ENCODE peak calls at places on chromosome 21, in five cellular contexts. P, J, X, S and D are unnamed samples.

GRCh38 chr21:17775431-17776126 is 43.6 kb downstream of the C21orf91 start:
- DNase-seq in P (no peak), J (no peak), X (no peak), S (no peak), D (no peak)

GRCh38 chr21:43005635-43006034 is 31.3 kb downstream of the PKNOX1 start:
- DNase-seq in P (no peak), J (no peak), X (no peak), S (no peak), D (no peak)

GRCh38 chr21:17451364-17451869 is 61.4 kb upstream of the CXADR start:
- DNase-seq in P (peak; percentile 11), J (peak; percentile 62), X (no peak), S (peak; percentile 89), D (no peak)

GRCh38 chr21:28771790-28772501 is 220.7 kb downstream of the LTN1 start:
- DNase-seq in P (no peak), J (no peak), X (no peak), S (peak; percentile 91), D (no peak)

GRCh38 chr21:45598666-45599065 is 44.9 kb upstream of the PCBP3 start:
- DNase-seq in P (no peak), J (no peak), X (peak; percentile 37), S (no peak), D (no peak)

GRCh38 chr21:43269461-43269860 is 100.7 kb downstream of the CRYAA start:
- DNase-seq in P (peak; percentile 36), J (no peak), X (no peak), S (no peak), D (no peak)

GRCh38 chr21:23743821-23744220 is 1863.5 kb downstream of the MRPL39 start:
- DNase-seq in P (peak; percentile 33), J (no peak), X (no peak), S (no peak), D (no peak)

GRCh38 chr21:43644609-43645008 is 14.7 kb downstream of the HSF2BP start:
- DNase-seq in P (no peak), J (peak; percentile 43), X (no peak), S (peak; percentile 67), D (no peak)

DNA sequence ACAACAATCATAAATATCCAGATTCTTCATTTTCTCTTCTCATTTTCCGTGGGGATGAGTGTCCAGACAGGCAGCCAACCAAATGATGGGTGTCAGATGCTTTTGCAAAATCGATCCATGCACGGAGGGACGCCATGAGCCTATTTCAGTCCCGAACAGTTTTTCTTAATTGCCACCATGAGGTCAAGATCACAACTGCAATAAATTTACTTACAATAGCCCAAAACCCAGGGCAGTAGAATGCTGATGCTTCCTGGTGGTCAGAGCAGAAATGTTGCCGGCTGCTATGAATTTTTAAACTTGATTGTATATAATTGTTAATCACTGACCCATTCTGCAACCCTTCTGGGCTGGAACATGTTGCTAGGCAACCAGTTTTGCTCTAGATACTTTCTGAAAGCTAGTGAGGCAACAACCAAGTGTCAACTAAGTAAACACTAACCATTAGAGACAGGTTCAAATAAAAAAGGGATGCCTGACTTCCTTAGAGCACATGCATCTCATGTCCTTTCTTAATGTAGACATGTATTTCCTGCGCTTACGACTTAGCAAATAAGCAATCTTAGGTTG is 132.6 kb upstream of the TIAM1 start:
- DNase-seq in P (no peak), J (no peak), X (no peak), S (no peak), D (no peak)
- TF ChIP-seq CTCF in P (no peak), J (no peak), X (no peak), S (no peak), D (no peak)

GRCh38 chr21:38805282-38806152 is at the start of gene ETS2:
- DNase-seq in P (peak; percentile 95), J (peak; percentile 88), X (peak; percentile 82), S (peak; percentile 92), D (peak; percentile 90)
- TF ChIP-seq POLR2A in P (peak; percentile 59), J (peak; percentile 93), X (peak; percentile 58), S (peak; percentile 98), D (peak; percentile 95)

GRCh38 chr21:35113064-35113463 is 64.0 kb upstream of the RUNX1 start:
- DNase-seq in P (peak; percentile 12), J (no peak), X (no peak), S (peak; percentile 89), D (no peak)

GRCh38 chr21:35111531-35111930 is 62.4 kb upstream of the RUNX1 start:
- DNase-seq in P (no peak), J (no peak), X (no peak), S (no peak), D (no peak)

GRCh38 chr21:35120631-35121180 is 71.6 kb upstream of the RUNX1 start:
- DNase-seq in P (no peak), J (no peak), X (no peak), S (no peak), D (no peak)

GRCh38 chr21:35116777-35117176 is 67.7 kb upstream of the RUNX1 start:
- DNase-seq in P (no peak), J (no peak), X (no peak), S (no peak), D (peak; percentile 49)
- TF ChIP-seq CTCF in P (no peak), J (no peak), X (no peak), S (no peak), D (no peak)

GRCh38 chr21:39183272-39184049 is at the start of gene PSMG1:
- DNase-seq in P (peak; percentile 95), J (peak; percentile 96), X (peak; percentile 91), S (peak; percentile 90), D (peak; percentile 88)
- TF ChIP-seq POLR2A in P (peak; percentile 89), J (peak; percentile 91), X (no peak), S (peak; percentile 90), D (peak; percentile 88)

DNA sequence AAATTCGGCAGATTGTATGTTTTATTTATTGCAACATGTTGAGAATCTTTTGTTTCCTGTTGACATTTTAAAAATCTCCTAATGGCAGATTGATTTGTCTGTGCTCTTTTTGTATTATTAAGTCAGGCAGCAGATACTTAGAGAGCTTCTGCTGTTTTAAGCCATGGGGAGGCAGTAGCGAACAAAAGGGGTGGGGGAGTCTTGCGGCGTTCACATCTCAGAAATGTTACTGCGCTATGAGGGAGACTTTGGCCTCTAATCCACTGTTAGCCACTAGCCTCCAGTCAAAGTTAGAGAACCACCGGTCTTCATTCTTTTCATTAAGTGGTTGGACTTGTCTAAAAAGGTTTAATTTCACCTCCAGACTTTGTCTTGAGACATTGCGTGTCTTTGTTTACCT is 93.6 kb downstream of the DYRK1A start:
- DNase-seq in P (peak; percentile 46), J (no peak), X (no peak), S (no peak), D (no peak)
- TF ChIP-seq CTCF in P (peak; percentile 30), J (no peak), X (no peak), S (peak; percentile 21), D (no peak)

GRCh38 chr21:33542640-33543504 is at the start of gene SON:
- DNase-seq in P (peak; percentile 99), J (peak; percentile 99), X (peak; percentile 99), S (peak; percentile 98), D (peak; percentile 100)
- TF ChIP-seq POLR2A in P (peak; percentile 92), J (peak; percentile 97), X (peak; percentile 98), S (peak; percentile 95), D (peak; percentile 90)